ENCODE peak calls at places on chromosome 6, in nine cellular contexts. H is nucleus accumbens; J is stimulated activated CD4-positive, alpha-beta T cell treated with anti-CD3 and anti-CD28 coated beads, Interleukin-4, amount 100 ng/mL, for 24 hours; Y is naive B cell; K is SW480; D is EL; P is fibroblast of villous mesenchyme; N is RCC 7860; B is M059J. R is an unnamed sample.

GRCh38 chr6:16420715-16421461 is 182.5 kb downstream of the GMPR start:
- DNase-seq in N (no peak), J (peak; percentile 71), D (peak; percentile 73), H (no peak), K (no peak), Y (peak; percentile 39), B (peak; percentile 78), P (peak; percentile 95), R (no peak)

GRCh38 chr6:54861846-54862616 is 15.5 kb downstream of the FAM83B start:
- DNase-seq in H (no peak), J (no peak), K (no peak), B (no peak), N (no peak), Y (no peak), D (no peak), P (no peak), R (no peak)

GRCh38 chr6:35240838-35241801 is 18.4 kb upstream of the ZNF76 start:
- DNase-seq in H (peak; percentile 71), J (peak; percentile 77), P (peak; percentile 45), D (peak; percentile 55), N (peak; percentile 9), B (peak; percentile 68), Y (peak; percentile 56), K (peak; percentile 32), R (peak; percentile 63)

GRCh38 chr6:147750420-147750819 is 241.9 kb downstream of the SAMD5 start:
- DNase-seq in K (no peak), B (no peak), J (no peak), P (no peak), N (no peak), Y (no peak), H (no peak), D (no peak), R (peak; percentile 97)

GRCh38 chr6:31952140-31952805 is 6.4 kb downstream of the CFB start:
- DNase-seq in D (peak; percentile 65), N (peak; percentile 27), P (peak; percentile 65), B (peak; percentile 74), Y (peak; percentile 15), J (peak; percentile 44), H (peak; percentile 17), K (no peak), R (peak; percentile 37)

GRCh38 chr6:56749632-56750151 is 107.0 kb upstream of the DST start:
- DNase-seq in H (no peak), Y (no peak), K (peak; percentile 57), B (peak; percentile 97), P (no peak), D (peak; percentile 85), N (peak; percentile 82), J (no peak), R (no peak)

GRCh38 chr6:166381733-166382499 is 824 bp downstream of the MPC1 start:
- DNase-seq in K (peak; percentile 74), P (peak; percentile 56), Y (peak; percentile 75), H (peak; percentile 60), N (peak; percentile 27), D (peak; percentile 46), B (peak; percentile 58), J (peak; percentile 68), R (peak; percentile 89)

GRCh38 chr6:149627672-149628071 is 20.8 kb downstream of the KATNA1 start:
- DNase-seq in Y (no peak), K (no peak), D (no peak), B (no peak), N (no peak), P (no peak), J (no peak), H (no peak), R (no peak)

GRCh38 chr6:112409311-112409710 is 62.2 kb downstream of the RFPL4B start:
- DNase-seq in K (no peak), D (peak; percentile 35), J (no peak), N (no peak), Y (no peak), H (no peak), B (peak; percentile 12), P (no peak), R (no peak)

GRCh38 chr6:3697609-3698008 is 53.9 kb downstream of the PXDC1 start:
- DNase-seq in P (peak; percentile 88), Y (no peak), K (no peak), J (no peak), B (peak; percentile 93), N (peak; percentile 40), H (peak; percentile 29), D (peak; percentile 89), R (no peak)

GRCh38 chr6:89297695-89298351 is 17.3 kb downstream of the GABRR2 start:
- DNase-seq in D (peak; percentile 96), Y (no peak), N (peak; percentile 77), H (peak; percentile 75), K (peak; percentile 96), B (peak; percentile 93), P (peak; percentile 96), J (peak; percentile 78), R (peak; percentile 46)

GRCh38 chr6:132140150-132140549 is 189.0 kb upstream of the CCN2 start:
- DNase-seq in B (no peak), D (no peak), Y (no peak), K (no peak), H (no peak), P (no peak), N (no peak), J (no peak), R (no peak)

GRCh38 chr6:24394777-24395437 is 7.8 kb upstream of the MRS2 start:
- DNase-seq in N (peak; percentile 80), Y (no peak), P (peak; percentile 92), B (peak; percentile 81), H (no peak), D (peak; percentile 79), J (no peak), K (no peak), R (no peak)

GRCh38 chr6:15370730-15371129 is 124.9 kb downstream of the JARID2 start:
- DNase-seq in J (no peak), H (no peak), P (no peak), D (no peak), Y (no peak), K (no peak), B (no peak), N (no peak), R (no peak)

GRCh38 chr6:82118150-82118562 is 129.4 kb downstream of the IBTK start:
- DNase-seq in D (no peak), N (no peak), H (no peak), P (peak; percentile 14), J (no peak), Y (no peak), K (no peak), B (peak; percentile 15), R (no peak)

GRCh38 chr6:138109042-138109997 is 2.1 kb upstream of the PERP start:
- DNase-seq in K (peak; percentile 84), B (peak; percentile 61), J (peak; percentile 85), P (peak; percentile 71), Y (peak; percentile 59), D (peak; percentile 69), H (peak; percentile 52), N (peak; percentile 34), R (peak; percentile 77)

GRCh38 chr6:11197175-11197535 is 35.3 kb downstream of the NEDD9 start:
- DNase-seq in N (no peak), K (no peak), J (no peak), D (peak; percentile 91), B (peak; percentile 82), P (peak; percentile 92), Y (no peak), H (no peak), R (no peak)

GRCh38 chr6:26613717-26614683 is 17.2 kb downstream of the ABT1 start:
- DNase-seq in N (no peak), Y (no peak), D (no peak), K (no peak), P (no peak), H (no peak), J (no peak), B (no peak), R (no peak)